ENCODE peak calls at places on chromosomes 7 and 10, in eight cellular contexts. J is mammary epithelial cell, L is suprapubic skin, F is AG10803, U is endodermal cell, V is dorsolateral prefrontal cortex, Z is tibial artery, Y is IMR-90. B is an unnamed sample.

GRCh38 chr7:158957921-158958471 is 101.6 kb downstream of the DYNC2I1 start:
- DNase-seq in J (peak), L (no peak), F (no peak), U (peak), V (no peak), Z (no peak), Y (no peak), B (no peak)

GRCh38 chr10:49161411-49161997 is 26.7 kb downstream of the TMEM273 start:
- DNase-seq in J (peak), L (no peak), F (peak), U (peak), V (no peak), Z (peak), Y (peak), B (peak)

GRCh38 chr10:22427890-22428571 is 82.7 kb downstream of the SPAG6 start:
- DNase-seq in J (peak), L (no peak), F (peak), U (no peak), V (no peak), Z (no peak), Y (peak), B (peak)

GRCh38 chr10:4111593-4111992 is 326.6 kb upstream of the KLF6 start:
- DNase-seq in J (no peak), L (no peak), F (no peak), U (no peak), V (no peak), Z (no peak), Y (peak), B (no peak)

GRCh38 chr10:72321248-72322029 is 33.3 kb downstream of the DNAJB12 start:
- DNase-seq in J (no peak), L (no peak), F (no peak), U (peak), V (no peak), Z (no peak), Y (no peak), B (no peak)

GRCh38 chr10:77926566-77927342 is at the start of gene DLG5:
- DNase-seq in J (peak), L (peak), F (peak), U (peak), V (peak), Z (peak), Y (peak), B (peak)

GRCh38 chr10:4058514-4059029 is 273.6 kb upstream of the KLF6 start:
- DNase-seq in J (no peak), L (no peak), F (no peak), U (no peak), V (no peak), Z (no peak), Y (no peak), B (no peak)

GRCh38 chr7:67588631-67589030 is 592.0 kb downstream of the TYW1 start:
- DNase-seq in J (no peak), L (no peak), F (no peak), U (no peak), V (no peak), Z (no peak), Y (no peak), B (no peak)

GRCh38 chr7:4713183-4713784 is 31.2 kb downstream of the FOXK1 start:
- DNase-seq in J (no peak), L (peak), F (peak), U (peak), V (no peak), Z (no peak), Y (no peak), B (peak)

GRCh38 chr10:77716943-77717735 is 79.5 kb upstream of the KCNMA1 start:
- DNase-seq in J (no peak), L (no peak), F (peak), U (peak), V (no peak), Z (no peak), Y (peak), B (no peak)

GRCh38 chr7:29139191-29139590 is 7.1 kb downstream of the CPVL start:
- DNase-seq in J (peak), L (no peak), F (no peak), U (no peak), V (no peak), Z (no peak), Y (no peak), B (no peak)

GRCh38 chr10:46556515-46557318 is at the start of gene GPRIN2:
- DNase-seq in J (no peak), L (peak), F (no peak), U (peak), V (peak), Z (peak), Y (no peak), B (no peak)

GRCh38 chr7:95691464-95691863 is 80.9 kb upstream of the DYNC1I1 start:
- DNase-seq in J (peak), L (no peak), F (no peak), U (no peak), V (no peak), Z (no peak), Y (no peak), B (no peak)

GRCh38 chr10:22438714-22439113 is 93.4 kb downstream of the SPAG6 start:
- DNase-seq in J (no peak), L (no peak), F (no peak), U (no peak), V (no peak), Z (no peak), Y (no peak), B (no peak)

GRCh38 chr10:112471878-112472487 is 25.0 kb downstream of the VTI1A start:
- DNase-seq in J (peak), L (no peak), F (peak), U (peak), V (no peak), Z (no peak), Y (peak), B (peak)

GRCh38 chr7:934469-935320 is 19.8 kb downstream of the ADAP1 start:
- DNase-seq in J (no peak), L (no peak), F (no peak), U (peak), V (peak), Z (peak), Y (no peak), B (no peak)

GRCh38 chr7:19772858-19773337 is 519 bp downstream of the TMEM196 start:
- DNase-seq in J (peak), L (no peak), F (peak), U (peak), V (peak), Z (no peak), Y (peak), B (peak)

GRCh38 chr7:12415072-12415471 is 11.4 kb upstream of the VWDE start:
- DNase-seq in J (no peak), L (no peak), F (no peak), U (no peak), V (no peak), Z (no peak), Y (no peak), B (no peak)

GRCh38 chr10:104049497-104050250 is 36.0 kb downstream of the COL17A1 start:
- DNase-seq in J (peak), L (no peak), F (peak), U (peak), V (no peak), Z (no peak), Y (peak), B (peak)

GRCh38 chr10:3126741-3127342 is 45.7 kb downstream of the PITRM1 start:
- DNase-seq in J (no peak), L (no peak), F (no peak), U (no peak), V (no peak), Z (no peak), Y (no peak), B (no peak)

GRCh38 chr7:139035588-139036353 is at the start of gene ZC3HAV1L:
- DNase-seq in J (peak), L (no peak), F (peak), U (peak), V (no peak), Z (peak), Y (peak), B (peak)

GRCh38 chr10:100370976-100371706 is 24.1 kb downstream of the SCD start:
- DNase-seq in J (peak), L (peak), F (peak), U (peak), V (peak), Z (peak), Y (peak), B (peak)

GRCh38 chr7:82389847-82390246 is 53.7 kb downstream of the CACNA2D1 start:
- DNase-seq in J (no peak), L (no peak), F (no peak), U (no peak), V (no peak), Z (no peak), Y (no peak), B (no peak)

GRCh38 chr10:124428207-124428777 is 9.6 kb upstream of the OAT start:
- DNase-seq in J (no peak), L (no peak), F (no peak), U (no peak), V (no peak), Z (no peak), Y (no peak), B (no peak)

GRCh38 chr10:110556993-110557601 is 10.4 kb upstream of the SMC3 start:
- DNase-seq in J (no peak), L (no peak), F (peak), U (peak), V (no peak), Z (no peak), Y (peak), B (peak)

GRCh38 chr10:69838418-69838817 is 36.7 kb downstream of the COL13A1 start:
- DNase-seq in J (no peak), L (no peak), F (no peak), U (no peak), V (no peak), Z (no peak), Y (no peak), B (no peak)

GRCh38 chr7:26850193-26850651 is 14.2 kb downstream of the SKAP2 start:
- DNase-seq in J (peak), L (no peak), F (no peak), U (no peak), V (no peak), Z (no peak), Y (peak), B (no peak)

GRCh38 chr10:31508882-31509281 is 189.9 kb downstream of the ZEB1 start:
- DNase-seq in J (no peak), L (no peak), F (peak), U (no peak), V (no peak), Z (no peak), Y (peak), B (no peak)

GRCh38 chr10:95537543-95537930 is 23.6 kb downstream of the SORBS1 start:
- DNase-seq in J (peak), L (no peak), F (no peak), U (no peak), V (no peak), Z (no peak), Y (no peak), B (no peak)

GRCh38 chr10:109475704-109476103 is 447.6 kb downstream of the XPNPEP1 start:
- DNase-seq in J (no peak), L (no peak), F (peak), U (no peak), V (no peak), Z (no peak), Y (no peak), B (no peak)

GRCh38 chr7:92837214-92837749 is 909 bp upstream of the CDK6 start:
- DNase-seq in J (peak), L (no peak), F (peak), U (no peak), V (no peak), Z (no peak), Y (peak), B (peak)

GRCh38 chr7:133044722-133045473 is 37.0 kb downstream of the CHCHD3 start:
- DNase-seq in J (no peak), L (no peak), F (no peak), U (peak), V (no peak), Z (no peak), Y (no peak), B (no peak)

GRCh38 chr7:135602304-135602703 is 44.6 kb downstream of the NUP205 start:
- DNase-seq in J (peak), L (no peak), F (peak), U (no peak), V (no peak), Z (no peak), Y (peak), B (peak)

GRCh38 chr7:155265960-155266359 is 31.7 kb upstream of the INSIG1 start:
- DNase-seq in J (no peak), L (no peak), F (no peak), U (no peak), V (no peak), Z (no peak), Y (no peak), B (no peak)

DNA sequence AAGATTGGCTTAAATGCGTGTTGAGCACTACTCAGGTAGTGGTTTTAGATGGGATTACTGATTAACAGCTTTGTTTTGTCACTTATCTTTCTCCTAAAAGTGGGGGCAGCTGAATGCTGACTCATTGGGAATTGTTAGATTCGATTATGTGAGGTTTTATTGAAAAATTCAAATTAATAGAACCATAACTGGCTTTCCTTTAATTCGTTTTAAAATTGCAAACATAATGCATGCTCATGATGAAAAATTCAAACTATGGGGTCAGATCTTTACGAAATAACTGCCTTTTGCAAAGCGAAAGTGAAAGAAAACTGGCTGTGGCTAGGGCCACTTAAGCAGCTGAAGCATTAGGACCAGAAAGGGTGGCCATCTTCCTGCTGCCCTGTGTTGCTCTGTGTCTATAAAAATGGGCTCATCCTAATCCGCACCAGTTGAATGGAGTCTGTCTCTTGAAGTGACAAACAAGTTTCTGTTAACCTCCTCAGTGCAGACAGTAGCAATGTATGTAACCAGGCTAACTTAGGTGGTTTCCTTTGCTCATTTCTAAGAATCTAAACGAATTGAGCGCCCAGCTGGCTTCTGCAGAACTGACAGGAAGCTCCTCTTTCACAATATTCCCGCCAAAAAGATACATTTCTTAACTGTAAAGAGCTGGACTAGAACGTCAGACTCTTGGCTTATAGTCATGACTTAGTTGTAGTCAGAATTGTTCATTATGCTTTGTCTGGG is 27.8 kb downstream of the DENND10 start:
- DNase-seq in J (no peak), L (no peak), F (peak), U (no peak), V (no peak), Z (no peak), Y (peak), B (peak)
- H3K4me3 ChIP-seq in J (no peak), L (peak), F (no peak), U (no peak), V (peak), Z (no peak), Y (no peak), B (no peak)

GRCh38 chr10:116545756-116546155 is at the start of gene PNLIP:
- DNase-seq in J (no peak), L (no peak), F (no peak), U (no peak), V (no peak), Z (no peak), Y (no peak), B (no peak)

GRCh38 chr10:116553378-116553980 is 7.7 kb downstream of the PNLIP start:
- DNase-seq in J (no peak), L (no peak), F (no peak), U (no peak), V (no peak), Z (no peak), Y (no peak), B (no peak)

GRCh38 chr10:116545122-116545521 is 609 bp upstream of the PNLIP start:
- DNase-seq in J (no peak), L (no peak), F (no peak), U (no peak), V (no peak), Z (no peak), Y (no peak), B (no peak)

GRCh38 chr10:116548301-116548700 is 2.6 kb downstream of the PNLIP start:
- DNase-seq in J (no peak), L (no peak), F (no peak), U (no peak), V (no peak), Z (no peak), Y (no peak), B (no peak)
- TF ChIP-seq CTCF in J (no peak), L (no peak), F (no peak), U (no peak), V (no peak), Z (no peak), Y (no peak), B (no peak)

GRCh38 chr7:112669306-112669705 is 120.9 kb downstream of the TMEM168 start:
- DNase-seq in J (peak), L (no peak), F (no peak), U (no peak), V (no peak), Z (no peak), Y (no peak), B (no peak)

GRCh38 chr7:112668561-112668960 is 121.6 kb downstream of the TMEM168 start:
- DNase-seq in J (peak), L (no peak), F (peak), U (peak), V (no peak), Z (no peak), Y (no peak), B (no peak)

DNA sequence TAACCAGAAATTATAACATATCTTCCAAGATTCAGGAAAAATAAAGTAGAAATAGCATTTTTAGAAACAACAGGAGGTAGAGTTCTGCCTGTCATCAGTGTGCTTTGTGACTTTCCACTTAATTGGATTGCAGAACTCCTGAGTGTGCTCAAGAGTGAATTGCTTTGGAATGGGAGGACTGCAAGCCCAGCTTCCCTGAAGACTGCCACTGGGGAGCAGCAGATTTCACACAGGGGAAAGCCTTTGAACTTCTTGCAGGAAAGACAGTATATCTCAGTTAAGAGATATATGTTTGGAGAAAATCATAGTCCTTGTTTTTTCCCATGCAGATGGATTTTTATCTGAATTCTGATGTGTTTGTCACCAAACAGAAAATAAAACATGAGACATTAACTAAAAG is 124.5 kb downstream of the TMEM168 start:
- DNase-seq in J (peak), L (no peak), F (peak), U (peak), V (no peak), Z (no peak), Y (peak), B (peak)
- H3K4me3 ChIP-seq in J (no peak), L (no peak), F (no peak), U (no peak), V (no peak), Z (no peak), Y (no peak), B (no peak)

GRCh38 chr7:6271091-6271658 is 1.2 kb downstream of the CYTH3 start:
- DNase-seq in J (peak), L (no peak), F (peak), U (peak), V (peak), Z (peak), Y (peak), B (peak)
- TF ChIP-seq CTCF in J (peak), L (peak), F (peak), U (peak), V (peak), Z (peak), Y (peak), B (peak)

DNA sequence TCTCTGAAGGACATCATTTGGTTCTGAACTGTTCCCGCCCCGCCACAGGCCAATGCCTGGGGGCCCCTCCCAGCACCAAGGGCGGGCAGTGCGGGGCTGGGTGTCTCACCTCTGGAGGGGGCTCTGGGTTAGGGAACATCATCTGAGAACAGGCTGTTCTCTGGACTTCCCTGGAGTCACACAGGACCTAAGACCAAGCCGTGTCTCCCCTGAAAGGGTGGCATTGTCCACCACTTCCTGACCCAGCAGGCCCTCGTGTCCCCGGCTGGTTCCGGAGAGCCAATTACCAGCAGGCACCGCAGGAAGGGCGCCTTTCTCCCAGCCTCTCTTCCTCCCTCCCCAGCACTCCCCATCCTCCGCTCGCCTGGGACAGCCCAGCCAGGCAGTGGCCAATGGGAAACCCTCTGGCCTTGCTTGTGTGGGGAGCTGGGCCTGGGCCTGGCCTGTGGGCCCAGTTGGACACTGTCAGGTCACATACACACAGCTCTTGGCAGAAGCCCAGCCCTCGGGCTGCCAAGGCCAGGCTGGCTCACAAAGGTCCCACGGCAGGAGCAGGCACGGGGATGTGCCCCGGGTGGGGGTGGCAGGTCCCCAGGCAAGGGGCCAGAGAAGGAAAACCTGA is 119.5 kb downstream of the SPDYE5 start:
- DNase-seq in J (no peak), L (peak), F (no peak), U (peak), V (peak), Z (peak), Y (no peak), B (no peak)
- H3K4me3 ChIP-seq in J (no peak), L (no peak), F (no peak), U (no peak), V (peak), Z (peak), Y (no peak), B (no peak)

GRCh38 chr7:94451276-94451675 is 56.6 kb downstream of the COL1A2 start:
- DNase-seq in J (no peak), L (no peak), F (no peak), U (no peak), V (no peak), Z (no peak), Y (no peak), B (no peak)
- TF ChIP-seq CTCF in J (no peak), L (no peak), F (no peak), U (no peak), V (no peak), Z (no peak), Y (no peak), B (no peak)

GRCh38 chr7:128937271-128937646 is 468 bp upstream of the IRF5 start:
- DNase-seq in J (no peak), L (peak), F (no peak), U (peak), V (no peak), Z (no peak), Y (no peak), B (no peak)
- H3K4me3 ChIP-seq in J (no peak), L (peak), F (no peak), U (no peak), V (peak), Z (peak), Y (no peak), B (no peak)

GRCh38 chr7:78607099-78607498 is 808.5 kb downstream of the PHTF2 start:
- DNase-seq in J (no peak), L (no peak), F (no peak), U (peak), V (no peak), Z (no peak), Y (no peak), B (no peak)
- TF ChIP-seq CTCF in J (peak), L (no peak), F (no peak), U (peak), V (peak), Z (no peak), Y (no peak), B (no peak)

GRCh38 chr10:316390-316789 is 181.1 kb downstream of the ZMYND11 start:
- DNase-seq in J (no peak), L (no peak), F (no peak), U (no peak), V (no peak), Z (no peak), Y (no peak), B (no peak)
- H3K4me3 ChIP-seq in J (no peak), L (no peak), F (no peak), U (no peak), V (no peak), Z (no peak), Y (no peak), B (no peak)